ENCODE peak calls at places on chromosomes 7 and 10, in six cellular contexts. B, F, V, D, U and I are unnamed samples. For H3K4me1, the result is how much of the 10 kb centered on the place peaks cover.

GRCh38 chr10:48505394-48506112 is 99.3 kb downstream of the ARHGAP22 start:
- DNase-seq in B (peak), F (peak), V (no peak), D (no peak), U (no peak), I (no peak)

GRCh38 chr7:152336754-152337368 is 98.9 kb downstream of the KMT2C start:
- DNase-seq in B (no peak), F (peak), V (no peak), D (peak), U (peak), I (no peak)

GRCh38 chr10:35398355-35398754 is 62.0 kb downstream of the CCNY start:
- DNase-seq in B (no peak), F (no peak), V (no peak), D (no peak), U (no peak), I (no peak)

GRCh38 chr10:12081879-12082560 is 13.3 kb downstream of the DHTKD1 start:
- DNase-seq in B (no peak), F (no peak), V (no peak), D (no peak), U (no peak), I (no peak)

GRCh38 chr7:159094030-159094740 is 50.5 kb downstream of the VIPR2 start:
- DNase-seq in B (peak), F (peak), V (no peak), D (no peak), U (no peak), I (no peak)

GRCh38 chr7:128891110-128891941 is 19.2 kb downstream of the KCP start:
- DNase-seq in B (no peak), F (peak), V (no peak), D (no peak), U (no peak), I (no peak)

GRCh38 chr10:1788401-1788800 is 51.1 kb upstream of the ADARB2 start:
- DNase-seq in B (no peak), F (no peak), V (no peak), D (no peak), U (no peak), I (no peak)

GRCh38 chr10:73780966-73781365 is 882 bp upstream of the CHCHD1 start:
- DNase-seq in B (no peak), F (no peak), V (no peak), D (peak), U (peak), I (no peak)

GRCh38 chr10:5510281-5511072 is 11.1 kb upstream of the CALML5 start:
- DNase-seq in B (no peak), F (no peak), V (no peak), D (no peak), U (no peak), I (no peak)

GRCh38 chr7:105521027-105521730 is 892 bp downstream of the PUS7 start:
- DNase-seq in B (peak), F (peak), V (peak), D (peak), U (peak), I (no peak)

GRCh38 chr7:51451751-51452465 is 135.3 kb upstream of the COBL start:
- DNase-seq in B (no peak), F (peak), V (no peak), D (no peak), U (no peak), I (no peak)

GRCh38 chr7:112873831-112874553 is 83.8 kb upstream of the TMEM168 start:
- DNase-seq in B (no peak), F (no peak), V (no peak), D (no peak), U (no peak), I (no peak)

GRCh38 chr10:131726460-131726861 is 174.3 kb upstream of the PPP2R2D start:
- DNase-seq in B (peak), F (peak), V (peak), D (no peak), U (no peak), I (peak)

GRCh38 chr10:67606572-67606971 is 89.4 kb downstream of the CTNNA3 start:
- DNase-seq in B (no peak), F (no peak), V (no peak), D (no peak), U (no peak), I (no peak)

GRCh38 chr10:127426746-127427145 is 122.4 kb upstream of the NPS start:
- DNase-seq in B (no peak), F (no peak), V (no peak), D (no peak), U (no peak), I (no peak)

GRCh38 chr7:124758327-124758726 is 7.3 kb downstream of the GPR37 start:
- DNase-seq in B (no peak), F (no peak), V (no peak), D (no peak), U (no peak), I (no peak)

GRCh38 chr10:69316313-69317059 is 38.2 kb downstream of the HK1 start:
- DNase-seq in B (no peak), F (peak), V (no peak), D (no peak), U (no peak), I (no peak)

GRCh38 chr7:68461430-68461829 is 1136.8 kb upstream of the AUTS2 start:
- DNase-seq in B (no peak), F (no peak), V (no peak), D (no peak), U (no peak), I (no peak)

GRCh38 chr7:143381427-143382125 is 431 bp downstream of the ZYX start:
- DNase-seq in B (peak), F (peak), V (peak), D (no peak), U (no peak), I (no peak)

GRCh38 chr10:90751107-90751997 is 106.5 kb downstream of the HTR7 start:
- DNase-seq in B (no peak), F (peak), V (no peak), D (peak), U (peak), I (no peak)

GRCh38 chr10:130739757-130740145 is 571.8 kb downstream of the TCERG1L start:
- DNase-seq in B (no peak), F (peak), V (no peak), D (no peak), U (no peak), I (no peak)

GRCh38 chr10:55820071-55820470 is 541.0 kb downstream of the ZWINT start:
- DNase-seq in B (no peak), F (peak), V (no peak), D (no peak), U (no peak), I (no peak)

GRCh38 chr7:25117226-25118047 is 7.6 kb downstream of the CYCS start:
- DNase-seq in B (no peak), F (no peak), V (no peak), D (peak), U (no peak), I (no peak)

GRCh38 chr10:74799840-74800239 is 26.6 kb upstream of the KAT6B start:
- DNase-seq in B (no peak), F (no peak), V (no peak), D (no peak), U (no peak), I (no peak)

GRCh38 chr10:85319150-85319549 is 990.8 kb downstream of the CCSER2 start:
- DNase-seq in B (no peak), F (no peak), V (no peak), D (no peak), U (no peak), I (no peak)

GRCh38 chr10:121080324-121080807 is 229.2 kb downstream of the WDR11 start:
- DNase-seq in B (no peak), F (peak), V (peak), D (no peak), U (no peak), I (no peak)

GRCh38 chr10:125137601-125138438 is 22.5 kb downstream of the CTBP2 start:
- DNase-seq in B (no peak), F (no peak), V (no peak), D (no peak), U (no peak), I (no peak)

GRCh38 chr10:82378146-82378545 is 503.2 kb downstream of the NRG3 start:
- DNase-seq in B (peak), F (no peak), V (peak), D (no peak), U (no peak), I (no peak)

GRCh38 chr10:6505300-6505699 is 74.8 kb downstream of the PRKCQ start:
- DNase-seq in B (no peak), F (no peak), V (no peak), D (no peak), U (no peak), I (no peak)

GRCh38 chr7:150784120-150784736 is 15.9 kb downstream of the TMEM176B start:
- DNase-seq in B (no peak), F (no peak), V (no peak), D (no peak), U (no peak), I (no peak)

GRCh38 chr10:52779541-52780390 is 7.2 kb upstream of the MBL2 start:
- DNase-seq in B (no peak), F (peak), V (peak), D (peak), U (peak), I (no peak)

GRCh38 chr7:105799677-105800076 is 76.7 kb downstream of the ATXN7L1 start:
- DNase-seq in B (no peak), F (no peak), V (no peak), D (no peak), U (no peak), I (no peak)

GRCh38 chr10:108422286-108422685 is 1257.8 kb upstream of the SORCS1 start:
- DNase-seq in B (no peak), F (no peak), V (no peak), D (no peak), U (no peak), I (no peak)

GRCh38 chr10:122493761-122494160 is 32.4 kb downstream of the HTRA1 start:
- DNase-seq in B (no peak), F (no peak), V (no peak), D (no peak), U (no peak), I (no peak)

GRCh38 chr10:122492955-122493597 is 31.7 kb downstream of the HTRA1 start:
- DNase-seq in B (no peak), F (no peak), V (no peak), D (no peak), U (no peak), I (no peak)

GRCh38 chr10:122490268-122490667 is 28.9 kb downstream of the HTRA1 start:
- DNase-seq in B (no peak), F (no peak), V (no peak), D (no peak), U (no peak), I (no peak)

GRCh38 chr10:122492006-122492405 is 30.7 kb downstream of the HTRA1 start:
- DNase-seq in B (no peak), F (no peak), V (no peak), D (no peak), U (no peak), I (no peak)

GRCh38 chr10:122490786-122491680 is 29.7 kb downstream of the HTRA1 start:
- DNase-seq in B (no peak), F (no peak), V (no peak), D (no peak), U (no peak), I (no peak)
- H3K4me1 ChIP-seq in B (half or more), F (under half), V (half or more), D (under half), U (under half), I (half or more)

GRCh38 chr10:22029450-22030236 is 26.1 kb upstream of the DNAJC1 start:
- DNase-seq in B (no peak), F (no peak), V (no peak), D (no peak), U (no peak), I (no peak)
- H3K4me3 ChIP-seq in B (no peak), F (no peak), V (no peak), D (no peak), U (no peak), I (no peak)

GRCh38 chr10:102620138-102620591 is 24.1 kb upstream of the TRIM8 start:
- DNase-seq in B (no peak), F (peak), V (peak), D (no peak), U (no peak), I (no peak)

GRCh38 chr10:102617041-102617440 is 27.2 kb upstream of the TRIM8 start:
- DNase-seq in B (no peak), F (no peak), V (no peak), D (no peak), U (no peak), I (no peak)

GRCh38 chr10:102616071-102616770 is 28.1 kb upstream of the TRIM8 start:
- DNase-seq in B (no peak), F (peak), V (peak), D (no peak), U (no peak), I (no peak)

GRCh38 chr10:102619281-102619981 is 24.8 kb upstream of the TRIM8 start:
- DNase-seq in B (no peak), F (peak), V (no peak), D (no peak), U (no peak), I (no peak)

GRCh38 chr10:102617816-102618215 is 26.5 kb upstream of the TRIM8 start:
- DNase-seq in B (no peak), F (no peak), V (no peak), D (no peak), U (no peak), I (no peak)
- H3K4me1 ChIP-seq in B (under half), F (under half), V (half or more), D (under half), U (under half), I (half or more)

DNA sequence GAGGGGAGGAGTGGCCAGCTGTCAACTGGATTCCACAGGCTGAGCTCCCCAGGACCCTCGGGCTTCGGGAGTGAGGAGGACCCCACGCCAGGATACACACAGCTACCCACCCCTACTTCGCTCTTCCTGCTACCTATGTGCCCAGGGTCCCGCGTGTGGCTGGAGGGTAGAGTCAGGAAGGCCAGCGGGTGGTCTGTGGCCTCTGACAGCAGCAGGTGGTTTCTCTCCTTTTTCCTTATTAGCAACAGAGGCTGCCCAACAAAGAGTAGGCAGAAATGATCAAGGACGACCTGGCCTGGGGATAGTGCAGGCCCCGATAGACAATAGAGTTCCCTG is 1.1 kb upstream of the KCNMA1 start:
- DNase-seq in B (no peak), F (no peak), V (no peak), D (no peak), U (no peak), I (no peak)
- H3K4me3 ChIP-seq in B (peak), F (peak), V (peak), D (no peak), U (no peak), I (peak)

GRCh38 chr7:157377436-157378124 is 40.8 kb downstream of the DNAJB6 start:
- DNase-seq in B (peak), F (no peak), V (no peak), D (no peak), U (no peak), I (no peak)
- H3K4me1 ChIP-seq in B (under half), F (under half), V (half or more), D (under half), U (under half), I (under half)

GRCh38 chr10:93436577-93436976 is 45.6 kb downstream of the MYOF start:
- DNase-seq in B (peak), F (no peak), V (no peak), D (no peak), U (no peak), I (no peak)

GRCh38 chr10:93437000-93437945 is 44.9 kb downstream of the MYOF start:
- DNase-seq in B (peak), F (peak), V (peak), D (no peak), U (no peak), I (no peak)

GRCh38 chr10:93437946-93438795 is 44.0 kb downstream of the MYOF start:
- DNase-seq in B (peak), F (no peak), V (no peak), D (no peak), U (no peak), I (no peak)

GRCh38 chr10:93440591-93441012 is 41.5 kb downstream of the MYOF start:
- DNase-seq in B (peak), F (no peak), V (no peak), D (no peak), U (no peak), I (no peak)

GRCh38 chr10:93438796-93439253 is 43.3 kb downstream of the MYOF start:
- DNase-seq in B (peak), F (peak), V (no peak), D (no peak), U (no peak), I (no peak)
- H3K4me3 ChIP-seq in B (no peak), F (peak), V (no peak), D (no peak), U (no peak), I (no peak)

GRCh38 chr7:138741453-138741735 is 40.2 kb upstream of the SVOPL start:
- DNase-seq in B (no peak), F (no peak), V (no peak), D (no peak), U (no peak), I (no peak)
- H3K4me1 ChIP-seq in B (under half), F (under half), V (under half), D (under half), U (under half), I (under half)